ENCODE peak calls at places on chromosomes 13 and 19, in five cellular contexts. I, S, V, L and H are unnamed samples.

GRCh38 chr19:31064486-31064885 is 284.8 kb downstream of the TSHZ3 start:
- DNase-seq in I (no peak), S (no peak), V (no peak), L (no peak), H (no peak)

GRCh38 chr19:7337380-7338194 is 11.2 kb upstream of the ARHGEF18 start:
- DNase-seq in I (no peak), S (no peak), V (no peak), L (no peak), H (peak; percentile 87)

GRCh38 chr19:49870309-49870901 is 3.0 kb upstream of the PNKP start:
- DNase-seq in I (peak; percentile 65), S (no peak), V (no peak), L (peak; percentile 29), H (no peak)

GRCh38 chr13:100443998-100444328 is 144.6 kb downstream of the GGACT start:
- DNase-seq in I (no peak), S (no peak), V (no peak), L (no peak), H (no peak)

GRCh38 chr19:37055330-37055729 is 22.9 kb upstream of the ZNF420 start:
- DNase-seq in I (no peak), S (no peak), V (no peak), L (no peak), H (no peak)

GRCh38 chr19:33110201-33110910 is 21.6 kb upstream of the WDR88 start:
- DNase-seq in I (no peak), S (no peak), V (no peak), L (no peak), H (no peak)

GRCh38 chr19:35151273-35152065 is 3.1 kb upstream of the FXYD5 start:
- DNase-seq in I (no peak), S (no peak), V (no peak), L (no peak), H (no peak)

GRCh38 chr13:78015782-78016181 is 97.2 kb upstream of the EDNRB start:
- DNase-seq in I (no peak), S (no peak), V (no peak), L (no peak), H (no peak)

GRCh38 chr13:63435668-63436275 is 2020.1 kb upstream of the PCDH20 start:
- DNase-seq in I (no peak), S (no peak), V (no peak), L (no peak), H (no peak)

GRCh38 chr13:100630564-100630963 is 42.0 kb upstream of the GGACT start:
- DNase-seq in I (no peak), S (no peak), V (no peak), L (no peak), H (no peak)

GRCh38 chr13:60690607-60691006 is 293.6 kb downstream of the TDRD3 start:
- DNase-seq in I (no peak), S (no peak), V (no peak), L (no peak), H (no peak)

GRCh38 chr19:13022111-13022858 is 27.0 kb downstream of the NFIX start:
- DNase-seq in I (no peak), S (no peak), V (no peak), L (peak; percentile 60), H (no peak)

GRCh38 chr13:59679239-59679638 is 484.5 kb downstream of the DIAPH3 start:
- DNase-seq in I (no peak), S (no peak), V (no peak), L (no peak), H (no peak)

GRCh38 chr13:112168771-112169170 is 101.8 kb downstream of the SOX1 start:
- DNase-seq in I (no peak), S (no peak), V (no peak), L (no peak), H (no peak)

GRCh38 chr19:38592940-38593339 is 24.8 kb downstream of the MAP4K1 start:
- DNase-seq in I (no peak), S (no peak), V (no peak), L (no peak), H (no peak)

GRCh38 chr19:29247051-29247450 is 34.1 kb upstream of the UQCRFS1 start:
- DNase-seq in I (no peak), S (no peak), V (no peak), L (no peak), H (no peak)

GRCh38 chr19:2819540-2820111 is at the start of gene ZNF554:
- DNase-seq in I (peak; percentile 100), S (peak; percentile 99), V (peak; percentile 92), L (peak; percentile 99), H (peak; percentile 99)

GRCh38 chr19:12967907-12968306 is 1.5 kb upstream of the DAND5 start:
- DNase-seq in I (no peak), S (no peak), V (no peak), L (no peak), H (no peak)